ENCODE peak calls at places on chromosome 13, in nine cellular contexts. Y is IMR-90, G is tibial nerve, H is iPS DF 6.9, F is WERI-Rb-1, C is stomach, V is lung, T is suprapubic skin, I is endodermal cell. S is an unnamed sample.

GRCh38 chr13:51916962-51917361 is 55.2 kb downstream of the CCDC70 start:
- DNase-seq in F (no peak), I (no peak), V (no peak), G (no peak), C (no peak), Y (no peak), T (no peak), H (no peak), S (no peak)

GRCh38 chr13:104678161-104678560 is 1611.9 kb upstream of the SLC10A2 start:
- DNase-seq in I (no peak), Y (no peak), T (no peak), H (no peak), V (no peak), F (no peak), C (no peak), G (no peak), S (no peak)

GRCh38 chr13:36090592-36090991 is 40.6 kb downstream of the DCLK1 start:
- DNase-seq in V (no peak), I (no peak), F (no peak), Y (no peak), C (no peak), T (no peak), G (no peak), H (no peak), S (peak; percentile 76)

GRCh38 chr13:79796116-79796515 is 315.2 kb downstream of the NDFIP2 start:
- DNase-seq in T (no peak), C (no peak), F (no peak), G (no peak), V (no peak), H (no peak), I (no peak), Y (no peak), S (no peak)

GRCh38 chr13:77345150-77345780 is 18.4 kb upstream of the MYCBP2 start:
- DNase-seq in I (no peak), C (no peak), T (no peak), H (no peak), V (no peak), G (no peak), F (no peak), Y (no peak), S (no peak)

GRCh38 chr13:98105929-98106336 is 37.0 kb upstream of the FARP1 start:
- DNase-seq in F (no peak), I (no peak), G (no peak), C (no peak), T (no peak), V (peak; percentile 30), Y (peak; percentile 59), H (no peak), S (no peak)

GRCh38 chr13:64959276-64959675 is 2270.9 kb downstream of the PCDH9 start:
- DNase-seq in I (no peak), Y (no peak), T (no peak), V (no peak), G (no peak), H (no peak), C (no peak), F (no peak), S (no peak)

GRCh38 chr13:50910483-50910805 is 853 bp downstream of the RNASEH2B start:
- DNase-seq in C (no peak), I (peak; percentile 80), G (peak; percentile 16), F (peak; percentile 24), V (no peak), H (no peak), Y (peak; percentile 42), T (peak; percentile 77), S (peak; percentile 31)

GRCh38 chr13:65965496-65965895 is 1264.6 kb downstream of the PCDH9 start:
- DNase-seq in T (no peak), G (no peak), Y (peak; percentile 20), F (no peak), I (no peak), V (no peak), H (no peak), C (no peak), S (no peak)

GRCh38 chr13:99320693-99321481 is 13.7 kb upstream of the GPR183 start:
- DNase-seq in I (no peak), T (no peak), C (no peak), V (no peak), Y (peak; percentile 88), F (no peak), G (no peak), H (no peak), S (no peak)

GRCh38 chr13:79548886-79549285 is 67.9 kb downstream of the NDFIP2 start:
- DNase-seq in G (no peak), T (no peak), Y (peak; percentile 11), V (no peak), C (no peak), F (no peak), H (no peak), I (no peak), S (no peak)

GRCh38 chr13:73467103-73467502 is 408.3 kb downstream of the KLF5 start:
- DNase-seq in I (no peak), C (no peak), G (no peak), T (no peak), H (no peak), Y (peak; percentile 16), V (no peak), F (no peak), S (no peak)

GRCh38 chr13:113735750-113736149 is 23.3 kb upstream of the TMEM255B start:
- DNase-seq in C (no peak), I (no peak), T (no peak), G (no peak), H (no peak), Y (no peak), F (no peak), V (no peak), S (no peak)

GRCh38 chr13:73335938-73336337 is 277.1 kb downstream of the KLF5 start:
- DNase-seq in Y (no peak), G (no peak), H (no peak), V (no peak), T (no peak), I (no peak), C (no peak), F (no peak), S (no peak)

DNA sequence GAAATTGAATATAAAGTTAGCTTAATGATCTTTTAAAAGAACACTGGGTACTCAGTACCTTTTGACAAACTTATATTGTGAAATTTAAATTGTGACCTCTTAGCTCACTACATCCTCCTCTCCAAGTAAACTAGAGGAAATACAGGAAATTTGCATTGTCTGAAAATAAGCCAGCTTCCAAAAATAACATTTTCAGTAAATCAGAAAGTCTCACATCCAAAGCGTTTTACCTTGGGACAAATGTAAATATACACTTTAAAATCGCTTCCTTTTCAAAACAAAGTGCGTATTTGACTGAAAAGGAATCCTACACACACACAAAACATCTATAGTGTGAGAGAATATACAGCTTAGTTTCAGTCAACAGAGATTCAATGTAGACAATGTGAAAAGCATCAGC is 2.1 kb upstream of the EFNB2 start:
- DNase-seq in F (no peak), Y (no peak), H (no peak), G (no peak), I (no peak), T (no peak), V (no peak), C (no peak), S (no peak)
- H3K4me3 ChIP-seq in F (no peak overlapping the region), Y (no peak overlapping the region), H (no peak overlapping the region), G (no peak overlapping the region), I (no peak overlapping the region), T (no peak overlapping the region), V (no peak overlapping the region), C (no peak overlapping the region), S (no peak overlapping the region)

DNA sequence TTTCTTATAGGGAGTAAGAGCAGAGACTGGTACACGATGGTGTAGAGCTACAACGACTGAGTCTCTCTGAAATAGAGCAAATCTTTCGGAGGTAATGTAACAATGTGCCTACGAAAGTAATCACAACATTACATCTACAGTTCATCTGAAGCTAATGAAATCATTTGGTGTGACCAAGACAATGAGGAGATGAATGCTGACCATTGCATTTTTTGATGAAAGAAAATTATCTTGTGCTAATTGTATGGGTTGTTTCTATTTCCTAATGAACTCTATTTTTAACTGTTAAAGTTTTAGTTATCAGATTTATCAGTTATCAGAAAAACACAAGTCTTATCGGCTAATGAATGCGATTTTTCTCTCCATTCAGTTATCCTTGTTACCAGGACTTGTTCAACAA is 913.4 kb downstream of the SLITRK6 start:
- DNase-seq in I (no peak), C (no peak), F (no peak), V (no peak), G (no peak), Y (no peak), H (no peak), T (no peak), S (no peak)
- H3K27ac ChIP-seq in I (no peak overlapping the region), C (no peak overlapping the region), F (no peak overlapping the region), V (no peak overlapping the region), G (no peak overlapping the region), Y (no peak overlapping the region), H (no peak overlapping the region), T (no peak overlapping the region), S (no peak overlapping the region)

GRCh38 chr13:29953542-29953941 is 103.1 kb upstream of the UBL3 start:
- DNase-seq in I (no peak), T (no peak), V (no peak), H (no peak), C (no peak), G (no peak), F (no peak), Y (no peak), S (no peak)
- H3K4me3 ChIP-seq in I (no peak overlapping the region), T (no peak overlapping the region), V (no peak overlapping the region), H (no peak overlapping the region), C (no peak overlapping the region), G (no peak overlapping the region), F (no peak overlapping the region), Y (no peak overlapping the region), S (no peak overlapping the region)

DNA sequence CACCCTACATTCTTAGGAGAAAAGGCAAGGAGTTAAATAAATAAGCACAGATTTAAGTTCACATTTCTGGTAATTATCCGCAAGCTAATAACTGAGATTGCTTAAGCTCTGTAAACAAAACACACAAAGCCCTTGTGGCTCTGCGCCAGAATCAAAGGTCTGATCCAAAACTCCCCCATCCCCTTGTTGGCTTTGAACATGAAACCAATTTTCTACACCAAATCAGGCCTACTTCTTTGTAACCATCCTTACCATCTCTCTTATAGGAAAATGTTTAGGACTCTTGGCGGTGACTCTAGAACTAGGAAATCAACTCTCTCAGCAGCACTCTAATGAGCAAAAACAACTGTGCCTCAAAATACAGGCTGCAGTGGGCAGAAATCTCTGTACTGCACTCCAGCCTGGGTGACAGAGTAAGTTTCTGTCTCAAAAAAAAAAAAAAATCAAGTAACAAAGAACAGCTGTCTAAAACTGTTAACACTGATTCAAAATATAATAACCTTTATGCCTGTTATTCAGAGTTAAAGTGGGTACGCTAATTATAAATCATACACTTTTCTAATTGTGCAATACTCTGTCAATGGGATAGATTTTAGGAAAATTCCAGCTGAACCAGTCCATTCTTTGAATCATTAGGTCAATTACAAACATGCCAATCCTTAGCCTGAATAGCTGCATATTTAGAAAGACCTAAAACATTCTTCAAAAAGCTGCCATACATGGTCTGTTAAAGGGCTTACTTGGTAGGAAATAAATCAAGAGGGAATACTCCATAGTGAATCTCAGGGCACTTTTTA is 25.7 kb downstream of the ABCC4 start:
- DNase-seq in Y (no peak), T (no peak), G (no peak), F (no peak), I (no peak), H (no peak), C (peak; percentile 34), V (no peak), S (no peak)
- H3K27ac ChIP-seq in Y (peak overlapping the region; percentile 98), T (no peak overlapping the region), G (no peak overlapping the region), F (peak overlapping the region; percentile 1), I (no peak overlapping the region), H (no peak overlapping the region), C (peak overlapping the region; percentile 82), V (no peak overlapping the region), S (no peak overlapping the region)

GRCh38 chr13:44523176-44524017 is 52.7 kb downstream of the TSC22D1 start:
- DNase-seq in I (no peak), Y (peak; percentile 79), G (no peak), F (no peak), T (no peak), H (no peak), C (no peak), V (no peak), S (no peak)
- H3K4me3 ChIP-seq in I (no peak overlapping the region), Y (peak overlapping the region; percentile 19), G (no peak overlapping the region), F (no peak overlapping the region), T (no peak overlapping the region), H (no peak overlapping the region), C (no peak overlapping the region), V (no peak overlapping the region), S (no peak overlapping the region)

S was measured in tibial artery.